ENCODE peak calls at places on chromosomes 2 and 18, in eight cellular contexts. One of them, this sample, is unnamed. For H3K9me3, the result is how much of the 10 kb centered on the place peaks cover.

GRCh38 chr2:30441023-30441422 is 6.0 kb upstream of the LCLAT1 start:
- DNase-seq in SK-N-SH: no peak
- DNase-seq in MM.1S: no peak
- DNase-seq in GM23248: no peak
- DNase-seq in neural progenitor cell: no peak
- DNase-seq in PC-3: no peak
- DNase-seq in HCT116: no peak
- DNase-seq in hepatocyte: no peak
- DNase-seq in this sample: no peak

GRCh38 chr2:159032156-159032555 is 63.7 kb downstream of the TANC1 start:
- DNase-seq in PC-3: no peak
- DNase-seq in hepatocyte: no peak
- DNase-seq in MM.1S: no peak
- DNase-seq in GM23248: no peak
- DNase-seq in neural progenitor cell: no peak
- DNase-seq in HCT116: no peak
- DNase-seq in SK-N-SH: no peak
- DNase-seq in this sample: no peak

GRCh38 chr18:47817017-47817911 is 113.2 kb downstream of the SMAD2 start:
- DNase-seq in MM.1S: no peak
- DNase-seq in HCT116: no peak
- DNase-seq in hepatocyte: no peak
- DNase-seq in SK-N-SH: no peak
- DNase-seq in GM23248: no peak
- DNase-seq in PC-3: no peak
- DNase-seq in neural progenitor cell: no peak
- DNase-seq in this sample: no peak

GRCh38 chr2:211085056-211085680 is 528.8 kb downstream of the CPS1 start:
- DNase-seq in MM.1S: peak
- DNase-seq in GM23248: peak
- DNase-seq in SK-N-SH: peak
- DNase-seq in hepatocyte: peak
- DNase-seq in neural progenitor cell: peak
- DNase-seq in PC-3: peak
- DNase-seq in HCT116: peak
- DNase-seq in this sample: peak

GRCh38 chr2:119723784-119724467 is 35.8 kb upstream of the PTPN4 start:
- DNase-seq in SK-N-SH: no peak
- DNase-seq in hepatocyte: no peak
- DNase-seq in MM.1S: no peak
- DNase-seq in GM23248: no peak
- DNase-seq in PC-3: no peak
- DNase-seq in HCT116: no peak
- DNase-seq in neural progenitor cell: no peak
- DNase-seq in this sample: no peak

GRCh38 chr2:146540271-146540932 is 1304.4 kb upstream of the ACVR2A start:
- DNase-seq in hepatocyte: no peak
- DNase-seq in HCT116: no peak
- DNase-seq in GM23248: no peak
- DNase-seq in PC-3: no peak
- DNase-seq in MM.1S: no peak
- DNase-seq in SK-N-SH: no peak
- DNase-seq in neural progenitor cell: peak
- DNase-seq in this sample: no peak

GRCh38 chr2:233760043-233760442 is at the start of gene UGT1A1:
- DNase-seq in SK-N-SH: no peak
- DNase-seq in GM23248: no peak
- DNase-seq in MM.1S: no peak
- DNase-seq in neural progenitor cell: no peak
- DNase-seq in hepatocyte: peak
- DNase-seq in PC-3: no peak
- DNase-seq in HCT116: no peak
- DNase-seq in this sample: no peak

GRCh38 chr2:207167129-207167923 is 1.6 kb upstream of the KLF7 start:
- DNase-seq in SK-N-SH: no peak
- DNase-seq in hepatocyte: no peak
- DNase-seq in neural progenitor cell: no peak
- DNase-seq in MM.1S: no peak
- DNase-seq in GM23248: peak
- DNase-seq in HCT116: no peak
- DNase-seq in PC-3: no peak
- DNase-seq in this sample: no peak

DNA sequence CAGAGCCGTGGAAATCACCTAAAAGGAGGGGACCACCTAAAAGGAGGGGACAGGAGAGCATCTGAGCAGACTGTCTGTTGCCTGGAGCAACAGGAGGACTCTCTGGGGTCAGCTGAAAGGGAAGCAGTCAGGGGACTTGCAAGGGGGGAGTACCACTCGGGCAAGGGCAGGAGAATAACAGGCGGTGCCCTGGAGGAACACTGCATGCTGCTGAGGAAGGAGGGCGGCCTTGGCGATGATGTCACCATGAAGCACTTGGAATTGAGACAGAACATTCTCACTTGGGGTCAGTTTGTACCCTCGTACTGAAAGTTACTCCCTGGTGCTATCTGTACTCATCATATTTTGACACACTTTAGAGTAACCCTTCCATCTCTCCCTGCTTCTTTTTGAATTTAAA is 18.4 kb downstream of the SIX3 start:
- DNase-seq in PC-3: no peak
- DNase-seq in SK-N-SH: no peak
- DNase-seq in hepatocyte: no peak
- DNase-seq in neural progenitor cell: no peak
- DNase-seq in GM23248: peak
- DNase-seq in MM.1S: no peak
- DNase-seq in HCT116: no peak
- DNase-seq in this sample: no peak
- H3K9me3 ChIP-seq in PC-3: under half
- H3K9me3 ChIP-seq in SK-N-SH: under half
- H3K9me3 ChIP-seq in hepatocyte: under half
- H3K9me3 ChIP-seq in neural progenitor cell: under half
- H3K9me3 ChIP-seq in GM23248: under half
- H3K9me3 ChIP-seq in MM.1S: under half
- H3K9me3 ChIP-seq in HCT116: under half
- H3K9me3 ChIP-seq in this sample: under half

DNA sequence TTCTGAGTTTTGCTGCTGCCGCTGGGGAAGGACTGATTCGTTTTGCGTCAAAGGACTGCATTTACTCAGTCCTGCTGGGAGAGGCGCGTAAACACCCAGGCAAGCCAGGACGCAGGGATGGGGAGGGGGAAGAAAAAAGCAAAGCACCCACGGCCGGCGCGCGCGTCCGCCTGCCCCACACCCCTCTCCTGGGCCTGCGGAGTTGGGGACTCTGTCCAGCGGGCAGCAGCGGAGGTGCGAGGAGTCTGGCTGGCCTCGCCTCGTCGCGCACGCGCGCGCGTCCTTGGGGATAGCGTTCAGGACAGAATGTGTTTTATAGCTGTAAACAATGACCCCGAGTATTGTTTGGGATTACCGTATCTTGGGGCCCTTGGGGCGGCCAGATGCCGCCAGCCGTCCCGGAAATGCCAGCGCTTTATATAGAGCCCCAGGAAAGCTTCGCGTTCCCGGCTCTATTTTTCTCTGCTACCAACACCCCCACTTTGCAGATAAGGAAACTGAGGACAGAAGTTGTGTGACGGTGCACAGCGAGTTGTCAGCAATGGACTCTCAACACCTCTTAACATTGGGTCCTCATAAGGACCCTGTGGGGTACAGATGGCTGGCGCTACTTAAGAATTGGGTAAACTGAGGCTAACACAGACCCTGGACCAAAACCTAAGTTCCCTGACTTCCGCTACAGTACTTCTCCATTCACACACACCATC is 1.6 kb upstream of the FOSL2 start:
- DNase-seq in MM.1S: peak
- DNase-seq in GM23248: peak
- DNase-seq in PC-3: peak
- DNase-seq in SK-N-SH: peak
- DNase-seq in neural progenitor cell: peak
- DNase-seq in HCT116: no peak
- DNase-seq in hepatocyte: peak
- DNase-seq in this sample: peak
- TF ChIP-seq EZH2phosphoT487 in MM.1S: no peak
- TF ChIP-seq EZH2phosphoT487 in GM23248: no peak
- TF ChIP-seq EZH2phosphoT487 in PC-3: no peak
- TF ChIP-seq EZH2phosphoT487 in SK-N-SH: no peak
- TF ChIP-seq EZH2phosphoT487 in neural progenitor cell: no peak
- TF ChIP-seq EZH2phosphoT487 in HCT116: no peak
- TF ChIP-seq EZH2phosphoT487 in hepatocyte: no peak
- TF ChIP-seq EZH2phosphoT487 in this sample: no peak

GRCh38 chr2:13137679-13138078 is 420.9 kb downstream of the TRIB2 start:
- DNase-seq in neural progenitor cell: no peak
- DNase-seq in SK-N-SH: no peak
- DNase-seq in GM23248: no peak
- DNase-seq in HCT116: no peak
- DNase-seq in hepatocyte: no peak
- DNase-seq in MM.1S: no peak
- DNase-seq in PC-3: no peak
- DNase-seq in this sample: no peak
- H3K9me3 ChIP-seq in neural progenitor cell: under half
- H3K9me3 ChIP-seq in SK-N-SH: under half
- H3K9me3 ChIP-seq in GM23248: under half
- H3K9me3 ChIP-seq in HCT116: under half
- H3K9me3 ChIP-seq in hepatocyte: under half
- H3K9me3 ChIP-seq in MM.1S: under half
- H3K9me3 ChIP-seq in PC-3: under half
- H3K9me3 ChIP-seq in this sample: under half

GRCh38 chr18:21452381-21452780 is 148.1 kb downstream of the ESCO1 start:
- DNase-seq in MM.1S: no peak
- DNase-seq in PC-3: no peak
- DNase-seq in HCT116: no peak
- DNase-seq in GM23248: no peak
- DNase-seq in hepatocyte: peak
- DNase-seq in neural progenitor cell: no peak
- DNase-seq in SK-N-SH: no peak
- DNase-seq in this sample: no peak

GRCh38 chr18:21453512-21453862 is 147.0 kb downstream of the ESCO1 start:
- DNase-seq in PC-3: peak
- DNase-seq in neural progenitor cell: no peak
- DNase-seq in SK-N-SH: no peak
- DNase-seq in MM.1S: no peak
- DNase-seq in GM23248: no peak
- DNase-seq in HCT116: no peak
- DNase-seq in hepatocyte: no peak
- DNase-seq in this sample: no peak

GRCh38 chr18:21452808-21453511 is 147.5 kb downstream of the ESCO1 start:
- DNase-seq in GM23248: no peak
- DNase-seq in hepatocyte: no peak
- DNase-seq in SK-N-SH: peak
- DNase-seq in PC-3: no peak
- DNase-seq in neural progenitor cell: no peak
- DNase-seq in HCT116: no peak
- DNase-seq in MM.1S: no peak
- DNase-seq in this sample: no peak

GRCh38 chr18:21456428-21457178 is 143.9 kb downstream of the ESCO1 start:
- DNase-seq in hepatocyte: no peak
- DNase-seq in MM.1S: no peak
- DNase-seq in neural progenitor cell: no peak
- DNase-seq in HCT116: no peak
- DNase-seq in GM23248: no peak
- DNase-seq in SK-N-SH: no peak
- DNase-seq in PC-3: no peak
- DNase-seq in this sample: no peak

GRCh38 chr18:21454725-21455124 is 145.8 kb downstream of the ESCO1 start:
- DNase-seq in GM23248: no peak
- DNase-seq in PC-3: no peak
- DNase-seq in MM.1S: no peak
- DNase-seq in hepatocyte: no peak
- DNase-seq in neural progenitor cell: no peak
- DNase-seq in HCT116: no peak
- DNase-seq in SK-N-SH: no peak
- DNase-seq in this sample: no peak
- TF ChIP-seq EZH2phosphoT487 in GM23248: no peak
- TF ChIP-seq EZH2phosphoT487 in PC-3: no peak
- TF ChIP-seq EZH2phosphoT487 in MM.1S: no peak
- TF ChIP-seq EZH2phosphoT487 in hepatocyte: no peak
- TF ChIP-seq EZH2phosphoT487 in neural progenitor cell: no peak
- TF ChIP-seq EZH2phosphoT487 in HCT116: no peak
- TF ChIP-seq EZH2phosphoT487 in SK-N-SH: no peak
- TF ChIP-seq EZH2phosphoT487 in this sample: no peak

GRCh38 chr2:76180676-76181075 is 470.0 kb upstream of the GCFC2 start:
- DNase-seq in SK-N-SH: no peak
- DNase-seq in neural progenitor cell: no peak
- DNase-seq in PC-3: no peak
- DNase-seq in HCT116: no peak
- DNase-seq in MM.1S: no peak
- DNase-seq in hepatocyte: no peak
- DNase-seq in GM23248: no peak
- DNase-seq in this sample: no peak
- H3K9me3 ChIP-seq in SK-N-SH: under half
- H3K9me3 ChIP-seq in neural progenitor cell: under half
- H3K9me3 ChIP-seq in PC-3: under half
- H3K9me3 ChIP-seq in HCT116: under half
- H3K9me3 ChIP-seq in MM.1S: under half
- H3K9me3 ChIP-seq in hepatocyte: under half
- H3K9me3 ChIP-seq in GM23248: under half
- H3K9me3 ChIP-seq in this sample: under half

DNA sequence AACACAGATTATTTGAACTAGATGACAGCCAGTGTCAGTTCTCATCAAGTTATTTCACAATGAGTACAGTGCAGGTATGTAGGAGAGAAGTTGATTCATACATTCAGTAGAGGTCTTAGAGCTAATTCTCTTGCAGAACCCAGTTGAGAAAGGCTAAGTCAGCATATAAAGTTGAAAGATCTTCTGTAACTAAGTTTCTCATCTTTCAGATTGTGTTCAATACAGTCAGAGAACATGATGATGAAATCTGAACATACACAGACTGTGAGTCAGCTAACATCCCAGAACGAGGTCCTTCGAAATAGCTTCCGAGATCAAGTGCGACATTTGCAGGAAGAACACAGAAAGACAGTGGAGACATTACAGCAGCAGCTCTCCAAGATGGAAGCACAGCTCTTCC is 41.9 kb upstream of the LIMS1 start:
- DNase-seq in SK-N-SH: no peak
- DNase-seq in neural progenitor cell: no peak
- DNase-seq in HCT116: no peak
- DNase-seq in MM.1S: no peak
- DNase-seq in PC-3: peak
- DNase-seq in hepatocyte: peak
- DNase-seq in GM23248: peak
- DNase-seq in this sample: no peak
- TF ChIP-seq EZH2phosphoT487 in SK-N-SH: no peak
- TF ChIP-seq EZH2phosphoT487 in neural progenitor cell: no peak
- TF ChIP-seq EZH2phosphoT487 in HCT116: no peak
- TF ChIP-seq EZH2phosphoT487 in MM.1S: no peak
- TF ChIP-seq EZH2phosphoT487 in PC-3: no peak
- TF ChIP-seq EZH2phosphoT487 in hepatocyte: no peak
- TF ChIP-seq EZH2phosphoT487 in GM23248: no peak
- TF ChIP-seq EZH2phosphoT487 in this sample: no peak

GRCh38 chr2:229132236-229132635 is 138.9 kb downstream of the PID1 start:
- DNase-seq in HCT116: no peak
- DNase-seq in PC-3: no peak
- DNase-seq in MM.1S: no peak
- DNase-seq in hepatocyte: no peak
- DNase-seq in neural progenitor cell: no peak
- DNase-seq in SK-N-SH: no peak
- DNase-seq in GM23248: no peak
- DNase-seq in this sample: no peak
- H3K9me3 ChIP-seq in HCT116: under half
- H3K9me3 ChIP-seq in PC-3: under half
- H3K9me3 ChIP-seq in MM.1S: under half
- H3K9me3 ChIP-seq in hepatocyte: under half
- H3K9me3 ChIP-seq in neural progenitor cell: under half
- H3K9me3 ChIP-seq in SK-N-SH: under half
- H3K9me3 ChIP-seq in GM23248: under half
- H3K9me3 ChIP-seq in this sample: under half

GRCh38 chr2:214881647-214882205 is 72.2 kb upstream of the BARD1 start:
- DNase-seq in SK-N-SH: no peak
- DNase-seq in GM23248: peak
- DNase-seq in HCT116: no peak
- DNase-seq in MM.1S: no peak
- DNase-seq in neural progenitor cell: no peak
- DNase-seq in PC-3: no peak
- DNase-seq in hepatocyte: peak
- DNase-seq in this sample: no peak
- TF ChIP-seq EZH2phosphoT487 in SK-N-SH: no peak
- TF ChIP-seq EZH2phosphoT487 in GM23248: no peak
- TF ChIP-seq EZH2phosphoT487 in HCT116: no peak
- TF ChIP-seq EZH2phosphoT487 in MM.1S: no peak
- TF ChIP-seq EZH2phosphoT487 in neural progenitor cell: no peak
- TF ChIP-seq EZH2phosphoT487 in PC-3: no peak
- TF ChIP-seq EZH2phosphoT487 in hepatocyte: no peak
- TF ChIP-seq EZH2phosphoT487 in this sample: no peak